ENCODE peak calls at places on chromosomes 6 and 20, in four cellular contexts. T is A549, L is dorsolateral prefrontal cortex, P is brain microvascular endothelial cell. C is an unnamed sample.
A peak's percentile ranks its signal among the peaks of the same experiment; 100 is the strongest.

GRCh38 chr20:56630086-56630493 is 984 bp downstream of the TFAP2C start:
- DNase-seq in T (peak; percentile 83), P (peak; percentile 47), L (no peak), C (no peak)

GRCh38 chr6:79612457-79612856 is 18.7 kb upstream of the SH3BGRL2 start:
- DNase-seq in T (no peak), P (no peak), L (no peak), C (no peak)

GRCh38 chr20:56566621-56567020 is 33.6 kb downstream of the FAM209B start:
- DNase-seq in T (no peak), L (no peak), P (no peak), C (no peak)

GRCh38 chr6:6969761-6970223 is 138.0 kb upstream of the RREB1 start:
- DNase-seq in P (no peak), L (no peak), T (peak; percentile 20), C (no peak)

GRCh38 chr6:93318127-93318526 is 101.2 kb downstream of the EPHA7 start:
- DNase-seq in L (no peak), T (no peak), P (no peak), C (no peak)

GRCh38 chr6:160386869-160387518 is 38.8 kb downstream of the SLC22A3 start:
- DNase-seq in T (peak; percentile 78), L (no peak), P (no peak), C (no peak)

GRCh38 chr20:46388945-46389344 is 17.5 kb downstream of the ELMO2 start:
- DNase-seq in T (no peak), L (no peak), P (no peak), C (no peak)

GRCh38 chr20:19757973-19758887 is at the start of gene RIN2:
- DNase-seq in T (peak; percentile 96), L (peak; percentile 86), P (peak; percentile 79), C (no peak)

GRCh38 chr6:79610301-79611009 is 20.7 kb upstream of the SH3BGRL2 start:
- DNase-seq in T (no peak), L (no peak), P (no peak), C (no peak)

GRCh38 chr20:61819921-61820825 is 245.5 kb downstream of the TAF4 start:
- DNase-seq in T (no peak), P (no peak), L (peak; percentile 35), C (no peak)

GRCh38 chr6:97842536-97842935 is 559.5 kb upstream of the MMS22L start:
- DNase-seq in P (no peak), L (no peak), T (no peak), C (no peak)

GRCh38 chr20:58759947-58760346 is 67.3 kb downstream of the NPEPL1 start:
- DNase-seq in T (no peak), L (no peak), P (no peak), C (no peak)

GRCh38 chr20:49989234-49990065 is 6.7 kb downstream of the SNAI1 start:
- DNase-seq in L (no peak), P (peak; percentile 51), T (peak; percentile 41), C (no peak)

GRCh38 chr6:26322645-26323482 is 42.1 kb upstream of the BTN3A2 start:
- DNase-seq in T (peak; percentile 88), L (no peak), P (peak; percentile 94), C (peak; percentile 20)

GRCh38 chr20:33981964-33982363 is 11.7 kb upstream of the RALY start:
- DNase-seq in T (no peak), P (no peak), L (no peak), C (no peak)

GRCh38 chr20:25654487-25654886 is 30.7 kb upstream of the NANP start:
- DNase-seq in T (no peak), P (no peak), L (no peak), C (no peak)

GRCh38 chr20:1478566-1478965 is 11.9 kb upstream of the NSFL1C start:
- DNase-seq in L (no peak), P (no peak), T (peak; percentile 42), C (no peak)

GRCh38 chr6:56899311-56899710 is 55.6 kb upstream of the BEND6 start:
- DNase-seq in T (no peak), P (no peak), L (no peak), C (no peak)

GRCh38 chr6:101878554-101879276 is 485.2 kb downstream of the GRIK2 start:
- DNase-seq in T (no peak), L (no peak), P (no peak), C (no peak)

GRCh38 chr6:71080793-71081192 is 123.9 kb upstream of the B3GAT2 start:
- DNase-seq in T (no peak), L (no peak), P (peak; percentile 83), C (no peak)

GRCh38 chr6:11869656-11870340 is 91.2 kb upstream of the ADTRP start:
- DNase-seq in T (no peak), P (no peak), L (no peak), C (no peak)

GRCh38 chr20:48329216-48329615 is 498.6 kb downstream of the PREX1 start:
- DNase-seq in T (no peak), P (no peak), L (no peak), C (no peak)

GRCh38 chr6:160333841-160334240 is 14.3 kb upstream of the SLC22A3 start:
- DNase-seq in L (no peak), T (no peak), P (no peak), C (no peak)

GRCh38 chr20:10433623-10434466 is at the start of gene MKKS:
- DNase-seq in L (peak; percentile 89), T (peak; percentile 95), P (peak; percentile 85), C (peak; percentile 82)

GRCh38 chr6:23656257-23656731 is 469.7 kb upstream of the NRSN1 start:
- DNase-seq in L (no peak), T (no peak), P (no peak), C (no peak)

GRCh38 chr6:23656826-23657225 is 469.2 kb upstream of the NRSN1 start:
- DNase-seq in T (no peak), P (no peak), L (no peak), C (no peak)

GRCh38 chr6:23655502-23655901 is 470.5 kb upstream of the NRSN1 start:
- DNase-seq in P (no peak), T (no peak), L (no peak), C (no peak)

GRCh38 chr6:23661549-23661948 is 464.5 kb upstream of the NRSN1 start:
- DNase-seq in P (no peak), L (no peak), T (no peak), C (no peak)

DNA sequence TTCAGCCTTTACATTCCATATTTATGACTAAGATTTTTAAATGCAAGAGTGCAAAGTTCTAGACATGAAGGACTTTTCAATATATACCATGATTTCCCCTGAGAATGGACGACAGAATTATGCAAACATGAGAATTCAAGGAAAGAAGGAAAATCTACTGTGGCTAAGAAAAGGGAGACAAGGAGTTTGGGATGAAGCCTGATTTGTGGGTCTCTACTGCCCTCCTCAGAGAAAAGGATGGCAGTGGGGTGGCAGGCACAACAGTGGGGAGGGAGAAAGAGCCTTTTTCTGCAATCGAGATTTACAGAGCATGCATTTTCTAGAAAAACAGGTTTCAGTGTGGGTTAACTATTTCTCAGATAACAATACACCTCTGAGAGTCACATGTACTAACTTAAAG is 466.9 kb upstream of the NRSN1 start:
- DNase-seq in T (peak; percentile 1), P (peak; percentile 9), L (peak; percentile 54), C (no peak)
- TF ChIP-seq CTCF in T (no peak), P (peak; percentile 67), L (peak; percentile 76), C (no peak)

GRCh38 chr6:147221739-147222138 is 17.5 kb downstream of the STXBP5 start:
- DNase-seq in P (no peak), L (no peak), T (no peak), C (no peak)

GRCh38 chr6:147220345-147220744 is 16.1 kb downstream of the STXBP5 start:
- DNase-seq in L (no peak), P (no peak), T (no peak), C (no peak)

GRCh38 chr6:147223751-147224150 is 19.5 kb downstream of the STXBP5 start:
- DNase-seq in T (no peak), L (no peak), P (no peak), C (no peak)

GRCh38 chr6:147219463-147219862 is 15.2 kb downstream of the STXBP5 start:
- DNase-seq in T (no peak), P (no peak), L (no peak), C (no peak)

DNA sequence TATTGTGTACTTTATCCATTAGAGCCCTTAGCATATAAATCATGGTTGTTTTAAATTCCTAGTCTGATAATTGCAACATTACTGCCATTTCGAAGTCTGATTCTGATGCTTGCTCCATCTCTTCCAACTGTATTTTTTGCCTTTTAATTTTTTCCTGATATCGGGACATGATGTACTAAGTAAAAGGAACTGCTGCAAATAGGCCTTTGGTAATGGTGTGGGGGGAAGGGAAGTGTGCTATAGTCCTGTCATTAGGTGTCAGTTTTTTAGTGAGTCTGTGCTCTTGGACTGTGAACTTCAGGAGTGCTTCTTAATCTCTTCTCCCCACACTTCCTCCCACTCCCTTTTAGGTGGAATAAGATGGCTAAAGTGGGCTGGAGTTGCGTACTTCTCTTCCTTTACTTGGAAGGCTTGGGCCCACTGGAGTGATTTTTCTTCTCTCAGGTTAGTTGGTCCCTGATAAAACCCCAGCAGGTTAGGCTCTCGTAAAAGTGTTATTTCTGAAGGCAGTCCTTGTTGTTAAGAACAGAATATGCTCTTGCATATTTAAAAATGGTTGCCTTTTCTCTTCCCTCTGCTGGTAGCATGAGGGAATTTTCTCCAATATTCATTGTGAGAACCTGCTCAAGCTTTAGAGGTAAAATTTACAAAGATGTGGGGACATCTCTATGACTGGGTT is 18.1 kb downstream of the STXBP5 start:
- DNase-seq in L (no peak), P (peak; percentile 23), T (peak; percentile 10), C (no peak)
- H3K27ac ChIP-seq in L (no peak overlapping the region), P (no peak overlapping the region), T (peak overlapping the region; percentile 15), C (no peak overlapping the region)

GRCh38 chr6:151087861-151088598 is 151.7 kb upstream of the AKAP12 start:
- DNase-seq in T (peak; percentile 27), L (no peak), P (peak; percentile 89), C (no peak)

GRCh38 chr6:151091571-151091970 is 148.2 kb upstream of the AKAP12 start:
- DNase-seq in L (no peak), T (no peak), P (no peak), C (no peak)

GRCh38 chr6:151092561-151092960 is 147.2 kb upstream of the AKAP12 start:
- DNase-seq in T (no peak), L (no peak), P (no peak), C (no peak)

GRCh38 chr6:151089916-151090443 is 149.8 kb upstream of the AKAP12 start:
- DNase-seq in T (no peak), P (no peak), L (no peak), C (no peak)

DNA sequence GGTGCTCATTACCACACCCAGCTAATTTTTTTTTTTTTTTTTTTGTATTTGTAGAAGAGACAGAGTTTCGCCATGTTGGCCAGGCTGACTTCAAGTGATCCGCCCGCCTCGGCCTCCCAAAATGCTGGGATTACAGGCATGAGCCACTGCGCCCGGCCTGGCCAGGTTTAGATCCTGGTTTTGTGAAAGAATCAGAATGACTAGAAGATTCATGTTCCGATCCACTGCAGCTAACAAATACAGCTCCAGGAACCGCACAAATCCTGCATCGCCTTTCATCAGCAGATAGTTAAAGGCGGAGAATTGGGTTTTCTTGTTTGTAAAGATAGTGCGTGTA is 151.2 kb upstream of the AKAP12 start:
- DNase-seq in L (no peak), T (no peak), P (no peak), C (no peak)
- TF ChIP-seq CTCF in L (no peak), T (no peak), P (no peak), C (no peak)

GRCh38 chr20:51412333-51412761 is 130.2 kb downstream of the NFATC2 start:
- DNase-seq in T (no peak), L (no peak), P (peak; percentile 53), C (no peak)

GRCh38 chr20:51412991-51413471 is 129.5 kb downstream of the NFATC2 start:
- DNase-seq in P (no peak), T (no peak), L (no peak), C (no peak)

GRCh38 chr20:51413753-51414323 is 128.7 kb downstream of the NFATC2 start:
- DNase-seq in T (no peak), L (no peak), P (no peak), C (peak; percentile 15)

GRCh38 chr20:51410586-51411325 is 131.8 kb downstream of the NFATC2 start:
- DNase-seq in P (no peak), T (no peak), L (no peak), C (no peak)

GRCh38 chr20:51411867-51412266 is 130.7 kb downstream of the NFATC2 start:
- DNase-seq in L (no peak), T (no peak), P (no peak), C (no peak)
- H3K27ac ChIP-seq in L (no peak overlapping the region), T (peak overlapping the region; percentile 42), P (peak overlapping the region; percentile 68), C (no peak overlapping the region)

C was measured in CD4-positive, alpha-beta T cell.